ENCODE peak calls at places on chromosomes 13 and 19, in nine cellular contexts. N is tibial artery; U is stimulated activated CD4-positive, alpha-beta T cell treated with anti-CD3 and anti-CD28 coated beads, Interleukin-2, amount 100 ng/mL, for 48 hours; R is renal cortical epithelial cell; K is KG1; F is gastrocnemius medialis; D is EH; M is uterus; O is effector CD4-positive, alpha-beta T cell. Z is an unnamed sample.

GRCh38 chr13:109738298-109738746 is 48.1 kb downstream of the IRS2 start:
- DNase-seq in N (no peak), U (no peak), R (no peak), K (no peak), F (no peak), D (no peak), M (no peak), O (no peak), Z (no peak)

GRCh38 chr13:75404721-75405120 is 77.2 kb downstream of the TBC1D4 start:
- DNase-seq in N (no peak), U (no peak), R (no peak), K (no peak), F (no peak), D (no peak), M (no peak), O (no peak), Z (no peak)

GRCh38 chr13:51292000-51292550 is 47.4 kb upstream of the SERPINE3 start:
- DNase-seq in N (no peak), U (no peak), R (no peak), K (no peak), F (no peak), D (peak), M (no peak), O (no peak), Z (no peak)

GRCh38 chr13:50012396-50013169 is 2.7 kb upstream of the KCNRG start:
- DNase-seq in N (no peak), U (no peak), R (peak), K (no peak), F (no peak), D (no peak), M (no peak), O (no peak), Z (no peak)

GRCh38 chr19:5954293-5954692 is 23.6 kb downstream of the RANBP3 start:
- DNase-seq in N (no peak), U (no peak), R (no peak), K (no peak), F (no peak), D (peak), M (no peak), O (no peak), Z (no peak)

GRCh38 chr13:104286566-104287290 is 1220.5 kb upstream of the SLC10A2 start:
- DNase-seq in N (no peak), U (no peak), R (peak), K (no peak), F (no peak), D (no peak), M (no peak), O (no peak), Z (no peak)

GRCh38 chr19:19368087-19368486 is 37.4 kb upstream of the GATAD2A start:
- DNase-seq in N (no peak), U (no peak), R (no peak), K (no peak), F (no peak), D (no peak), M (no peak), O (no peak), Z (no peak)

GRCh38 chr13:90103099-90103784 is 1244.2 kb upstream of the MIR17HG start:
- DNase-seq in N (no peak), U (no peak), R (no peak), K (no peak), F (no peak), D (no peak), M (no peak), O (no peak), Z (no peak)

GRCh38 chr19:12789098-12789903 is 2.0 kb upstream of the JUNB start:
- DNase-seq in N (no peak), U (peak), R (no peak), K (no peak), F (no peak), D (no peak), M (no peak), O (peak), Z (no peak)

GRCh38 chr13:98997738-98998641 is 20.1 kb upstream of the DOCK9 start:
- DNase-seq in N (no peak), U (no peak), R (peak), K (no peak), F (no peak), D (peak), M (no peak), O (no peak), Z (no peak)

GRCh38 chr13:60583911-60584753 is 187.1 kb downstream of the TDRD3 start:
- DNase-seq in N (no peak), U (no peak), R (no peak), K (no peak), F (peak), D (peak), M (peak), O (no peak), Z (no peak)

GRCh38 chr19:40786060-40787037 is 8.3 kb downstream of the RAB4B start:
- DNase-seq in N (no peak), U (no peak), R (no peak), K (no peak), F (no peak), D (no peak), M (no peak), O (no peak), Z (no peak)

GRCh38 chr19:56271096-56271495 is 1.5 kb upstream of the EDDM13 start:
- DNase-seq in N (no peak), U (no peak), R (no peak), K (no peak), F (no peak), D (no peak), M (no peak), O (no peak), Z (no peak)

GRCh38 chr19:29872224-29872731 is 60.5 kb downstream of the CCNE1 start:
- DNase-seq in N (no peak), U (no peak), R (no peak), K (no peak), F (no peak), D (no peak), M (no peak), O (no peak), Z (no peak)

GRCh38 chr19:38691938-38692457 is 44.5 kb downstream of the ACTN4 start:
- DNase-seq in N (peak), U (no peak), R (peak), K (no peak), F (peak), D (peak), M (peak), O (no peak), Z (no peak)

GRCh38 chr13:97275265-97275664 is 53.1 kb downstream of the MBNL2 start:
- DNase-seq in N (no peak), U (no peak), R (peak), K (no peak), F (no peak), D (peak), M (no peak), O (no peak), Z (no peak)

GRCh38 chr13:44382635-44383145 is 9.1 kb downstream of the SERP2 start:
- DNase-seq in N (no peak), U (no peak), R (no peak), K (no peak), F (no peak), D (no peak), M (no peak), O (no peak), Z (no peak)

GRCh38 chr13:50915562-50915961 is 6.0 kb downstream of the RNASEH2B start:
- DNase-seq in N (no peak), U (no peak), R (no peak), K (peak), F (no peak), D (no peak), M (no peak), O (peak), Z (no peak)

GRCh38 chr13:66992683-66993082 is 237.5 kb downstream of the PCDH9 start:
- DNase-seq in N (no peak), U (no peak), R (no peak), K (no peak), F (no peak), D (no peak), M (no peak), O (no peak), Z (no peak)

GRCh38 chr13:101520672-101521071 is 68.2 kb downstream of the ITGBL1 start:
- DNase-seq in N (no peak), U (no peak), R (peak), K (peak), F (no peak), D (peak), M (no peak), O (no peak), Z (no peak)

GRCh38 chr19:14943601-14944000 is 2.3 kb downstream of the OR7C2 start:
- DNase-seq in N (no peak), U (no peak), R (no peak), K (peak), F (no peak), D (peak), M (no peak), O (no peak), Z (no peak)

GRCh38 chr13:114078501-114079451 is 53.6 kb downstream of the RASA3 start:
- DNase-seq in N (peak), U (no peak), R (peak), K (no peak), F (peak), D (peak), M (peak), O (no peak), Z (no peak)

GRCh38 chr19:56261145-56261544 is 11.4 kb upstream of the EDDM13 start:
- DNase-seq in N (no peak), U (no peak), R (no peak), K (no peak), F (no peak), D (peak), M (no peak), O (no peak), Z (no peak)

GRCh38 chr13:20101467-20102316 is 59.2 kb downstream of the GJA3 start:
- DNase-seq in N (no peak), U (no peak), R (no peak), K (no peak), F (no peak), D (no peak), M (no peak), O (no peak), Z (no peak)

GRCh38 chr19:4966591-4966990 is 2.3 kb upstream of the KDM4B start:
- DNase-seq in N (no peak), U (no peak), R (peak), K (no peak), F (no peak), D (no peak), M (no peak), O (no peak), Z (no peak)

GRCh38 chr13:78786399-78786879 is 127.5 kb upstream of the OBI1 start:
- DNase-seq in N (no peak), U (no peak), R (no peak), K (no peak), F (no peak), D (no peak), M (no peak), O (no peak), Z (no peak)

GRCh38 chr19:5880604-5881078 is 10.3 kb upstream of the FUT5 start:
- DNase-seq in N (no peak), U (no peak), R (peak), K (no peak), F (no peak), D (peak), M (peak), O (no peak), Z (no peak)

GRCh38 chr19:47529018-47529742 is 14.3 kb upstream of the NAPA start:
- DNase-seq in N (no peak), U (no peak), R (no peak), K (no peak), F (no peak), D (no peak), M (no peak), O (no peak), Z (no peak)

GRCh38 chr19:41411682-41412265 is 14.2 kb downstream of the BCKDHA start:
- DNase-seq in N (no peak), U (no peak), R (peak), K (no peak), F (peak), D (no peak), M (no peak), O (no peak), Z (no peak)

GRCh38 chr13:112220925-112221324 is 154.0 kb downstream of the SOX1 start:
- DNase-seq in N (peak), U (no peak), R (no peak), K (no peak), F (no peak), D (no peak), M (no peak), O (no peak), Z (no peak)

GRCh38 chr19:7959209-7959608 is 15.7 kb upstream of the TIMM44 start:
- DNase-seq in N (no peak), U (no peak), R (no peak), K (no peak), F (no peak), D (no peak), M (no peak), O (no peak), Z (no peak)

GRCh38 chr13:66225071-66225470 is 1005.1 kb downstream of the PCDH9 start:
- DNase-seq in N (no peak), U (no peak), R (no peak), K (no peak), F (no peak), D (no peak), M (no peak), O (no peak), Z (no peak)

GRCh38 chr13:66074018-66074615 is 1156.0 kb downstream of the PCDH9 start:
- DNase-seq in N (no peak), U (no peak), R (no peak), K (no peak), F (no peak), D (no peak), M (no peak), O (no peak), Z (no peak)

GRCh38 chr13:50676602-50677001 is 166.9 kb downstream of the DLEU7 start:
- DNase-seq in N (no peak), U (no peak), R (peak), K (no peak), F (no peak), D (peak), M (no peak), O (no peak), Z (no peak)

GRCh38 chr13:46176756-46177155 is 5.2 kb downstream of the LCP1 start:
- DNase-seq in N (no peak), U (no peak), R (no peak), K (peak), F (no peak), D (no peak), M (no peak), O (no peak), Z (no peak)

GRCh38 chr19:1590641-1591397 is 1.8 kb downstream of the MBD3 start:
- DNase-seq in N (no peak), U (no peak), R (no peak), K (peak), F (no peak), D (peak), M (no peak), O (no peak), Z (no peak)

GRCh38 chr13:53075356-53076041 is 46.9 kb downstream of the OLFM4 start:
- DNase-seq in N (no peak), U (no peak), R (no peak), K (no peak), F (no peak), D (no peak), M (no peak), O (no peak), Z (no peak)